ENCODE peak calls at places on chromosomes 4 and X, in nine cellular contexts. V is activated B cell treated with CpG ODN at 0.5 μM for 24 hours; Z is H9; N is AG09309; U is lower leg skin; E is heart right ventricle; T is activated CD8-positive, alpha-beta T cell treated with anti-CD3 and anti-CD28 coated beads for 36 hours; P is BE2C; D is GM13976. O is an unnamed sample.

GRCh38 chrX:130009658-130010223 is 27.3 kb downstream of the BCORL1 start:
- DNase-seq in V (no peak), Z (no peak), N (no peak), U (no peak), E (no peak), T (no peak), P (no peak), D (no peak), O (no peak)

GRCh38 chrX:123626962-123627361 is 105.9 kb downstream of the THOC2 start:
- DNase-seq in V (no peak), Z (no peak), N (no peak), U (no peak), E (no peak), T (no peak), P (no peak), D (no peak), O (no peak)

GRCh38 chr4:44722001-44722400 is 4.4 kb downstream of the GNPDA2 start:
- DNase-seq in V (no peak), Z (no peak), N (no peak), U (no peak), E (no peak), T (no peak), P (no peak), D (no peak), O (no peak)

GRCh38 chr4:80206541-80207171 is 9.4 kb downstream of the PRDM8 start:
- DNase-seq in V (no peak), Z (no peak), N (no peak), U (no peak), E (no peak), T (no peak), P (no peak), D (no peak), O (no peak)

GRCh38 chrX:134544614-134545255 is 84.8 kb downstream of the HPRT1 start:
- DNase-seq in V (no peak), Z (peak; percentile 36), N (no peak), U (no peak), E (no peak), T (no peak), P (no peak), D (no peak), O (no peak)

GRCh38 chr4:105624530-105624929 is 72.1 kb downstream of the ARHGEF38 start:
- DNase-seq in V (no peak), Z (no peak), N (peak; percentile 10), U (no peak), E (no peak), T (no peak), P (no peak), D (no peak), O (no peak)

GRCh38 chr4:90845777-90846176 is 718.6 kb downstream of the CCSER1 start:
- DNase-seq in V (no peak), Z (no peak), N (no peak), U (no peak), E (no peak), T (no peak), P (no peak), D (no peak), O (no peak)

GRCh38 chrX:3076416-3076991 is 35.2 kb downstream of the ARSF start:
- DNase-seq in V (no peak), Z (peak; percentile 86), N (no peak), U (no peak), E (no peak), T (no peak), P (no peak), D (no peak), O (no peak)

GRCh38 chrX:100643943-100644587 is at the start of gene SRPX2:
- DNase-seq in V (no peak), Z (no peak), N (peak; percentile 67), U (no peak), E (no peak), T (no peak), P (no peak), D (no peak), O (no peak)

GRCh38 chrX:18012974-18013373 is 151.9 kb upstream of the RAI2 start:
- DNase-seq in V (no peak), Z (no peak), N (no peak), U (no peak), E (no peak), T (no peak), P (no peak), D (no peak), O (no peak)

GRCh38 chr4:72591547-72591946 is 22.5 kb upstream of the ADAMTS3 start:
- DNase-seq in V (no peak), Z (no peak), N (no peak), U (no peak), E (no peak), T (no peak), P (no peak), D (no peak), O (no peak)

GRCh38 chr4:25775166-25775565 is 87.6 kb downstream of the SEL1L3 start:
- DNase-seq in V (no peak), Z (no peak), N (no peak), U (no peak), E (no peak), T (no peak), P (no peak), D (no peak), O (no peak)

GRCh38 chrX:46953137-46953527 is 40.9 kb downstream of the JADE3 start:
- DNase-seq in V (no peak), Z (no peak), N (no peak), U (no peak), E (no peak), T (no peak), P (no peak), D (peak; percentile 35), O (no peak)

GRCh38 chrX:1213971-1214370 is 1.5 kb upstream of the CRLF2 start:
- DNase-seq in V (no peak), Z (no peak), N (no peak), U (peak; percentile 48), E (no peak), T (no peak), P (no peak), D (no peak), O (no peak)

GRCh38 chr4:165325732-165326512 is 1.5 kb upstream of the MSMO1 start:
- DNase-seq in V (no peak), Z (no peak), N (no peak), U (no peak), E (no peak), T (peak; percentile 12), P (no peak), D (no peak), O (no peak)

GRCh38 chr4:189033801-189034347 is 894.6 kb downstream of the TRIML1 start:
- DNase-seq in V (no peak), Z (no peak), N (no peak), U (no peak), E (no peak), T (no peak), P (no peak), D (no peak), O (no peak)

GRCh38 chrX:72021975-72022374 is 109.7 kb downstream of the RTL5 start:
- DNase-seq in V (no peak), Z (peak; percentile 42), N (no peak), U (peak; percentile 48), E (no peak), T (peak; percentile 33), P (peak; percentile 17), D (no peak), O (peak; percentile 47)
- TF ChIP-seq CTCF in V (no peak), Z (peak; percentile 65), N (peak; percentile 44), U (no peak), E (peak; percentile 43), T (no peak), P (peak; percentile 52), D (peak; percentile 29), O (peak; percentile 61)

GRCh38 chr4:155430895-155431467 is 54.2 kb upstream of the MAP9 start:
- DNase-seq in V (no peak), Z (no peak), N (no peak), U (no peak), E (no peak), T (no peak), P (no peak), D (no peak), O (no peak)

GRCh38 chr4:155433636-155434360 is 57.0 kb upstream of the MAP9 start:
- DNase-seq in V (no peak), Z (no peak), N (no peak), U (no peak), E (no peak), T (no peak), P (no peak), D (no peak), O (no peak)

GRCh38 chr4:155426953-155427352 is 50.2 kb upstream of the MAP9 start:
- DNase-seq in V (no peak), Z (peak; percentile 38), N (no peak), U (no peak), E (no peak), T (no peak), P (no peak), D (no peak), O (no peak)

GRCh38 chr4:155423671-155424070 is 46.9 kb upstream of the MAP9 start:
- DNase-seq in V (no peak), Z (no peak), N (no peak), U (no peak), E (no peak), T (no peak), P (no peak), D (no peak), O (no peak)

DNA sequence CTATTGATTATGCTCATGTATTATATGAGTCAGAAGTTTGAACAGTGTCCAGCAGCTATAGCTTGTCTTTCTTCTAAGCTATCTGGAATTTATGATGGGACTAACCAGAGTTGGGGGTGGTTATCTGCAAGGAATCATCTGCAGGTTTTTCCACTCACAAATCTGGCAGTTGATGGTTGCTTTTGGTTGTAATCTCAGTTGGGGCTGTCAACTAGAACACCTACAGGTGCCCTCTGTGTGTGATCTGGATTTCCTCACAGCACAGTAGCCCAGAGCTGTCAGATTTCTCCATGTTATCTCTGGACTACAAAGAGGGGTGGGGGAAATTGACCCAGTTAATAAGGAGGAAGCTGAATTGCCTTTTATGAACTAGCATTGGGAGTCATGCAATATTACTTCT is 51.4 kb upstream of the MAP9 start:
- DNase-seq in V (no peak), Z (no peak), N (no peak), U (no peak), E (no peak), T (no peak), P (peak; percentile 27), D (no peak), O (no peak)
- TF ChIP-seq CTCF in V (no peak), Z (no peak), N (no peak), U (no peak), E (no peak), T (no peak), P (no peak), D (no peak), O (no peak)

DNA sequence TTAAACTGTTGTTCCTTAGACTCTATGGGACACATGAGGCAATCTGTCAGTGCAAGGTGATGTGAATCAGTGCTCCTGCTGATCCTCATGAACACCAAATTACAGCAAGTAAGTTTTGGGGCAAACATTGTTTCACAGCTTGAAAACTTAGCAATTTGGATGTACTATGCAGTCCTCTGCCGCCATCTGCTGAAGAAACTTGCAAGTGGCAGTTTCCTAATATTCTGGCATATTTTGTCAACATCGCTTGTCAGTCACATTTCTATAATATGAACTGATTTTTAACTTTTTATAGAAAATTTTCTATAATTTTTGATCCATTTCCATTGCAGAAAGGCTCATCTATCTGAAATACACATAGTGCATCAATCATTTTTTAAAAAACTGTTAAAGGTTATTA is 56.3 kb downstream of the ZAR1 start:
- DNase-seq in V (no peak), Z (no peak), N (peak; percentile 24), U (no peak), E (no peak), T (peak; percentile 55), P (peak; percentile 51), D (no peak), O (no peak)
- TF ChIP-seq CTCF in V (no peak), Z (peak; percentile 82), N (peak; percentile 82), U (no peak), E (peak; percentile 51), T (peak; percentile 56), P (peak; percentile 82), D (peak; percentile 52), O (peak; percentile 83)

GRCh38 chr4:55409468-55410171 is 13.9 kb downstream of the TMEM165 start:
- DNase-seq in V (no peak), Z (peak; percentile 31), N (no peak), U (no peak), E (no peak), T (no peak), P (peak; percentile 61), D (peak; percentile 24), O (no peak)
- TF ChIP-seq CTCF in V (no peak), Z (peak; percentile 53), N (peak; percentile 41), U (no peak), E (peak; percentile 28), T (no peak), P (peak; percentile 73), D (peak; percentile 48), O (peak; percentile 53)